ENCODE peak calls at places on chromosomes 7 and 10, in six cellular contexts. Y is C1 segment of cervical spinal cord; H is NT2/D1; C is smooth muscle cell of the brain vasculature; N is NCI-H1092; J is activated CD4-positive, alpha-beta T cell treated with anti-CD3 and anti-CD28 coated beads for 48 hours. S is an unnamed sample.

GRCh38 chr10:811781-812180 is 119.7 kb downstream of the LARP4B start:
- DNase-seq in H (no peak), N (no peak), J (no peak), Y (no peak), C (no peak), S (no peak)

GRCh38 chr10:114684085-114684821 is 26.2 kb upstream of the ABLIM1 start:
- DNase-seq in N (no peak), H (no peak), C (no peak), J (no peak), Y (no peak), S (no peak)

GRCh38 chr7:2241580-2242540 is at the start of the genes MRM2 and NUDT1:
- DNase-seq in H (peak; percentile 80), Y (peak; percentile 64), J (peak; percentile 84), N (peak; percentile 78), C (peak; percentile 20), S (peak; percentile 95)

GRCh38 chr10:103493911-103494877 is 689 bp downstream of the NEURL1 start:
- DNase-seq in H (no peak), J (peak; percentile 45), C (no peak), Y (no peak), N (no peak), S (no peak)

GRCh38 chr7:68955656-68956055 is 642.6 kb upstream of the AUTS2 start:
- DNase-seq in C (no peak), Y (no peak), N (no peak), J (no peak), H (no peak), S (no peak)

GRCh38 chr10:130973127-130973839 is 338.2 kb downstream of the TCERG1L start:
- DNase-seq in H (no peak), C (no peak), N (no peak), Y (no peak), J (no peak), S (no peak)

GRCh38 chr10:103653581-103654020 is 160.1 kb downstream of the NEURL1 start:
- DNase-seq in C (no peak), H (no peak), J (no peak), N (peak; percentile 49), Y (no peak), S (no peak)

GRCh38 chr10:36688717-36689116 is 436.7 kb upstream of the ANKRD30A start:
- DNase-seq in Y (no peak), C (no peak), H (peak; percentile 22), J (no peak), N (no peak), S (no peak)

GRCh38 chr7:100221767-100222444 is 2.2 kb downstream of the PVRIG start:
- DNase-seq in C (no peak), N (no peak), H (no peak), Y (no peak), J (peak; percentile 26), S (no peak)

GRCh38 chr10:71213761-71214440 is 1.5 kb downstream of the UNC5B start:
- DNase-seq in N (no peak), H (no peak), C (no peak), J (no peak), Y (no peak), S (peak; percentile 87)

GRCh38 chr10:84204122-84204521 is 9.8 kb downstream of the CDHR1 start:
- DNase-seq in J (no peak), H (no peak), C (no peak), Y (no peak), N (no peak), S (peak; percentile 76)

GRCh38 chr7:114082934-114083647 is 164.3 kb upstream of the PPP1R3A start:
- DNase-seq in J (no peak), Y (no peak), H (no peak), N (no peak), C (no peak), S (no peak)

GRCh38 chr7:117208257-117208656 is 114.6 kb downstream of the WNT2 start:
- DNase-seq in N (no peak), H (no peak), C (no peak), Y (no peak), J (no peak), S (no peak)